ENCODE peak calls at places on chromosomes 16 and 17, in nine cellular contexts. One of them, this sample, is unnamed. For H3K9me3 and H3K36me3, the result is how much of the 10 kb centered on the place peaks cover.

GRCh38 chr16:11977206-11978041 is 890 bp downstream of the SNX29 start:
- DNase-seq in spleen: no peak
- DNase-seq in tibial nerve: peak
- DNase-seq in IMR-90: peak
- DNase-seq in heart left ventricle: peak
- DNase-seq in HCT116: peak
- DNase-seq in ovary: peak
- DNase-seq in body of pancreas: no peak
- DNase-seq in Peyer's patch: no peak
- DNase-seq in this sample: no peak

GRCh38 chr17:1989135-1989534 is 36.0 kb downstream of the RTN4RL1 start:
- DNase-seq in body of pancreas: no peak
- DNase-seq in ovary: no peak
- DNase-seq in spleen: no peak
- DNase-seq in heart left ventricle: no peak
- DNase-seq in HCT116: peak
- DNase-seq in tibial nerve: peak
- DNase-seq in IMR-90: peak
- DNase-seq in Peyer's patch: no peak
- DNase-seq in this sample: no peak

GRCh38 chr16:65548470-65548869 is 426.6 kb upstream of the CDH11 start:
- DNase-seq in ovary: no peak
- DNase-seq in HCT116: no peak
- DNase-seq in spleen: no peak
- DNase-seq in tibial nerve: no peak
- DNase-seq in body of pancreas: no peak
- DNase-seq in IMR-90: peak
- DNase-seq in Peyer's patch: no peak
- DNase-seq in heart left ventricle: no peak
- DNase-seq in this sample: no peak

GRCh38 chr16:29821663-29822115 is 1.4 kb downstream of the MVP start:
- DNase-seq in tibial nerve: no peak
- DNase-seq in HCT116: peak
- DNase-seq in spleen: no peak
- DNase-seq in Peyer's patch: peak
- DNase-seq in heart left ventricle: no peak
- DNase-seq in body of pancreas: no peak
- DNase-seq in ovary: peak
- DNase-seq in IMR-90: peak
- DNase-seq in this sample: peak

GRCh38 chr16:87409153-87409552 is 17.0 kb downstream of the MAP1LC3B start:
- DNase-seq in heart left ventricle: no peak
- DNase-seq in tibial nerve: no peak
- DNase-seq in Peyer's patch: no peak
- DNase-seq in spleen: peak
- DNase-seq in HCT116: no peak
- DNase-seq in IMR-90: no peak
- DNase-seq in ovary: no peak
- DNase-seq in body of pancreas: no peak
- DNase-seq in this sample: no peak

GRCh38 chr17:49952912-49953497 is 16.0 kb upstream of the DLX4 start:
- DNase-seq in spleen: no peak
- DNase-seq in HCT116: no peak
- DNase-seq in Peyer's patch: no peak
- DNase-seq in IMR-90: no peak
- DNase-seq in tibial nerve: no peak
- DNase-seq in body of pancreas: no peak
- DNase-seq in ovary: peak
- DNase-seq in heart left ventricle: no peak
- DNase-seq in this sample: no peak

GRCh38 chr17:38632334-38632733 is 26.6 kb upstream of the SRCIN1 start:
- DNase-seq in HCT116: no peak
- DNase-seq in spleen: peak
- DNase-seq in Peyer's patch: no peak
- DNase-seq in body of pancreas: no peak
- DNase-seq in heart left ventricle: no peak
- DNase-seq in tibial nerve: no peak
- DNase-seq in IMR-90: no peak
- DNase-seq in ovary: no peak
- DNase-seq in this sample: no peak

GRCh38 chr17:7438656-7439460 is 454 bp upstream of the FGF11 start:
- DNase-seq in heart left ventricle: no peak
- DNase-seq in body of pancreas: no peak
- DNase-seq in HCT116: no peak
- DNase-seq in Peyer's patch: no peak
- DNase-seq in ovary: no peak
- DNase-seq in tibial nerve: no peak
- DNase-seq in spleen: no peak
- DNase-seq in IMR-90: no peak
- DNase-seq in this sample: no peak

GRCh38 chr17:78367193-78367592 is 7.3 kb upstream of the SOCS3 start:
- DNase-seq in IMR-90: no peak
- DNase-seq in Peyer's patch: no peak
- DNase-seq in body of pancreas: no peak
- DNase-seq in HCT116: no peak
- DNase-seq in ovary: no peak
- DNase-seq in spleen: no peak
- DNase-seq in tibial nerve: no peak
- DNase-seq in heart left ventricle: no peak
- DNase-seq in this sample: no peak

GRCh38 chr16:86680137-86680536 is 101.8 kb downstream of the FOXL1 start:
- DNase-seq in heart left ventricle: no peak
- DNase-seq in tibial nerve: no peak
- DNase-seq in Peyer's patch: no peak
- DNase-seq in ovary: no peak
- DNase-seq in HCT116: no peak
- DNase-seq in spleen: no peak
- DNase-seq in IMR-90: peak
- DNase-seq in body of pancreas: no peak
- DNase-seq in this sample: no peak

GRCh38 chr17:78999056-78999768 is 10.4 kb downstream of the CANT1 start:
- DNase-seq in heart left ventricle: no peak
- DNase-seq in spleen: no peak
- DNase-seq in tibial nerve: no peak
- DNase-seq in IMR-90: no peak
- DNase-seq in Peyer's patch: no peak
- DNase-seq in ovary: no peak
- DNase-seq in HCT116: no peak
- DNase-seq in body of pancreas: no peak
- DNase-seq in this sample: no peak

GRCh38 chr17:2844386-2844785 is 48.1 kb downstream of the RAP1GAP2 start:
- DNase-seq in IMR-90: peak
- DNase-seq in body of pancreas: no peak
- DNase-seq in heart left ventricle: no peak
- DNase-seq in HCT116: no peak
- DNase-seq in ovary: no peak
- DNase-seq in Peyer's patch: no peak
- DNase-seq in spleen: no peak
- DNase-seq in tibial nerve: no peak
- DNase-seq in this sample: no peak

GRCh38 chr17:74210191-74211140 is 2.9 kb upstream of the TTYH2 start:
- DNase-seq in tibial nerve: peak
- DNase-seq in HCT116: peak
- DNase-seq in body of pancreas: peak
- DNase-seq in IMR-90: peak
- DNase-seq in heart left ventricle: peak
- DNase-seq in ovary: peak
- DNase-seq in Peyer's patch: peak
- DNase-seq in spleen: peak
- DNase-seq in this sample: peak

GRCh38 chr17:50187403-50187735 is 14.1 kb downstream of the COL1A1 start:
- DNase-seq in body of pancreas: no peak
- DNase-seq in HCT116: no peak
- DNase-seq in ovary: no peak
- DNase-seq in heart left ventricle: no peak
- DNase-seq in Peyer's patch: no peak
- DNase-seq in tibial nerve: no peak
- DNase-seq in spleen: no peak
- DNase-seq in IMR-90: peak
- DNase-seq in this sample: no peak

GRCh38 chr17:35094902-35095301 is 24.8 kb downstream of the RAD51D start:
- DNase-seq in heart left ventricle: no peak
- DNase-seq in Peyer's patch: no peak
- DNase-seq in IMR-90: peak
- DNase-seq in HCT116: peak
- DNase-seq in tibial nerve: no peak
- DNase-seq in body of pancreas: no peak
- DNase-seq in ovary: no peak
- DNase-seq in spleen: no peak
- DNase-seq in this sample: no peak

GRCh38 chr16:27824786-27825185 is 238.7 kb downstream of the GSG1L start:
- DNase-seq in IMR-90: no peak
- DNase-seq in tibial nerve: no peak
- DNase-seq in body of pancreas: no peak
- DNase-seq in ovary: no peak
- DNase-seq in HCT116: no peak
- DNase-seq in heart left ventricle: no peak
- DNase-seq in spleen: peak
- DNase-seq in Peyer's patch: peak
- DNase-seq in this sample: no peak

GRCh38 chr17:15782809-15783208 is 50.7 kb downstream of the TBC1D26 start:
- DNase-seq in IMR-90: no peak
- DNase-seq in spleen: no peak
- DNase-seq in HCT116: no peak
- DNase-seq in heart left ventricle: peak
- DNase-seq in Peyer's patch: peak
- DNase-seq in tibial nerve: peak
- DNase-seq in body of pancreas: peak
- DNase-seq in ovary: peak
- DNase-seq in this sample: peak

GRCh38 chr17:78500806-78501205 is 76.4 kb downstream of the DNAH17 start:
- DNase-seq in IMR-90: no peak
- DNase-seq in heart left ventricle: no peak
- DNase-seq in Peyer's patch: no peak
- DNase-seq in spleen: no peak
- DNase-seq in body of pancreas: no peak
- DNase-seq in tibial nerve: no peak
- DNase-seq in ovary: no peak
- DNase-seq in HCT116: no peak
- DNase-seq in this sample: no peak

GRCh38 chr16:853981-854807 is 53.7 kb upstream of the GNG13 start:
- DNase-seq in heart left ventricle: no peak
- DNase-seq in body of pancreas: no peak
- DNase-seq in spleen: no peak
- DNase-seq in tibial nerve: no peak
- DNase-seq in Peyer's patch: no peak
- DNase-seq in ovary: no peak
- DNase-seq in IMR-90: no peak
- DNase-seq in HCT116: no peak
- DNase-seq in this sample: no peak

GRCh38 chr16:35450648-35451047 is 1991.2 kb downstream of the TP53TG3F start:
- DNase-seq in spleen: no peak
- DNase-seq in Peyer's patch: no peak
- DNase-seq in tibial nerve: no peak
- DNase-seq in body of pancreas: no peak
- DNase-seq in HCT116: no peak
- DNase-seq in heart left ventricle: no peak
- DNase-seq in ovary: no peak
- DNase-seq in IMR-90: no peak
- DNase-seq in this sample: no peak
- H3K9me3 ChIP-seq in spleen: half or more
- H3K9me3 ChIP-seq in Peyer's patch: under half
- H3K9me3 ChIP-seq in tibial nerve: under half
- H3K9me3 ChIP-seq in body of pancreas: under half
- H3K9me3 ChIP-seq in HCT116: under half
- H3K9me3 ChIP-seq in heart left ventricle: under half
- H3K9me3 ChIP-seq in ovary: under half
- H3K9me3 ChIP-seq in IMR-90: under half
- H3K9me3 ChIP-seq in this sample: half or more

DNA sequence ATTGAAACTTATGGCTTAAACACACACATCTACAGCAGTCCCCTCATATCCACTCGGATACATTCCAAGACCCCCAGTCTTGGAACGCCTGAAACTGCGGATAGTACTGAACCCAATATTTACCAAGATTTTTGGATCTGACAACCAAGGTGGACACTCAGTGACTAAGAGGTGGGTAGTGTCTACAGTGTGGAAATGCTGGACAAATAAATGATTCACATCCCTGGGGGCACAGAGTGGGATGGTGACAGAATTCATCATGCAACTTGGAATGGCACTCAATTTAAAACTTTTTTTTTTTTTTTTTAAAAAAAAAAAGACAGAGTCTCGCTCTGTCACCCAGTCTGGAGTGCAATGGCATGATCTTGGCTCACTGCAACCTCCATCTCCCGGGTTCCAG is 54.2 kb upstream of the TRAP1 start:
- DNase-seq in IMR-90: no peak
- DNase-seq in spleen: no peak
- DNase-seq in heart left ventricle: no peak
- DNase-seq in body of pancreas: no peak
- DNase-seq in Peyer's patch: no peak
- DNase-seq in ovary: no peak
- DNase-seq in HCT116: no peak
- DNase-seq in tibial nerve: no peak
- DNase-seq in this sample: no peak
- H3K36me3 ChIP-seq in IMR-90: half or more
- H3K36me3 ChIP-seq in spleen: half or more
- H3K36me3 ChIP-seq in heart left ventricle: half or more
- H3K36me3 ChIP-seq in body of pancreas: under half
- H3K36me3 ChIP-seq in Peyer's patch: under half
- H3K36me3 ChIP-seq in ovary: under half
- H3K36me3 ChIP-seq in HCT116: under half
- H3K36me3 ChIP-seq in tibial nerve: under half
- H3K36me3 ChIP-seq in this sample: half or more

DNA sequence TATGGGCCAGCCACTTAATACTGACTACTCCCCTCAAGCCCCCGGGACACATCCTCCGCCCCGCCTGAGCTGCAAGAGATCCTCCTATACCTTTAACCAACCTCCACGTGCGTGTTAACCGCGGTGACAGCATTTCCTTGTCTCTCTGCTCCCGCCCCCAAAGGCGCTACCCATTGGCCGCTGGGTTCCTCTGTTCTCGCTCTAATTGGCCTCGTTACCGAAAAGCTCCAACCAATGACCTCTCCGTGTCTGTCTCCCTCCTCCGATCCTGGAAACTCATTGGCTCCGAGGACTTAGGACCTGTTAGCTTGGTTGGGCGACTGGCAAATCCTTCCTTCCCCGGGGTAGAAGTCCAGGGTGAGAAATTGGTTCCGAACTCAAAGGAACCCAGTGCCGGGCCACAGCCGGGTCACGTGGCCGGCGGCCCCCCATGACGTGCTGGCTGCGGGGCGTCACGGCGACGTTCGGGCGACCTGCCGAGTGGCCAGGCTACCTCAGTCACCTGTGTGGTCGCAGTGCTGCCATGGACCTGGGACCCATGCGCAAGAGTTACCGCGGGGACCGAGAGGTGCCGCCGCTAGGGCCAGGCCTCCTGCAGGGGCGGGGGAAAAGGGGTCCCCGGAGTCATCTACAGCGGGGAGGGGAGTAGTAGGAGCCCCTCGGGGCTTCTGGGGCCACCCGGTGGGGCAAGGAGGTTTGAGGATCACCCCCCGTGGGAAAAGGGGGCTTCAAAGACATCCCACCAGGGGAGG is at the start of gene PNPO:
- DNase-seq in IMR-90: peak
- DNase-seq in tibial nerve: peak
- DNase-seq in heart left ventricle: peak
- DNase-seq in body of pancreas: peak
- DNase-seq in Peyer's patch: peak
- DNase-seq in HCT116: peak
- DNase-seq in spleen: peak
- DNase-seq in ovary: peak
- DNase-seq in this sample: peak
- TF ChIP-seq POLR2A in IMR-90: no peak
- TF ChIP-seq POLR2A in tibial nerve: peak
- TF ChIP-seq POLR2A in heart left ventricle: peak
- TF ChIP-seq POLR2A in body of pancreas: peak
- TF ChIP-seq POLR2A in Peyer's patch: peak
- TF ChIP-seq POLR2A in HCT116: no peak
- TF ChIP-seq POLR2A in spleen: no peak
- TF ChIP-seq POLR2A in ovary: peak
- TF ChIP-seq POLR2A in this sample: no peak

GRCh38 chr17:82948957-82949356 is 109.1 kb upstream of the ZNF750 start:
- DNase-seq in HCT116: no peak
- DNase-seq in ovary: peak
- DNase-seq in Peyer's patch: no peak
- DNase-seq in tibial nerve: no peak
- DNase-seq in spleen: no peak
- DNase-seq in heart left ventricle: no peak
- DNase-seq in IMR-90: no peak
- DNase-seq in body of pancreas: no peak
- DNase-seq in this sample: no peak
- H3K9me3 ChIP-seq in HCT116: under half
- H3K9me3 ChIP-seq in ovary: under half
- H3K9me3 ChIP-seq in Peyer's patch: under half
- H3K9me3 ChIP-seq in tibial nerve: under half
- H3K9me3 ChIP-seq in spleen: under half
- H3K9me3 ChIP-seq in heart left ventricle: under half
- H3K9me3 ChIP-seq in IMR-90: half or more
- H3K9me3 ChIP-seq in body of pancreas: under half
- H3K9me3 ChIP-seq in this sample: under half

This sample was measured in stomach.